ENCODE peak calls at places on chromosome 11, in eight cellular contexts. One of them, this sample, is unnamed.

GRCh38 chr11:126265801-126266200 is 2.9 kb downstream of the SRPRA start:
- DNase-seq in iPS DF 6.9: no peak
- DNase-seq in IMR-90: peak; percentile 11
- DNase-seq in endodermal cell: no peak
- DNase-seq in aorta: no peak
- DNase-seq in fibroblast of lung: peak; percentile 9
- DNase-seq in breast epithelium: no peak
- DNase-seq in lower lobe of right lung: no peak
- DNase-seq in this sample: no peak

GRCh38 chr11:1219446-1219835 is 3.4 kb upstream of the MUC5B start:
- DNase-seq in iPS DF 6.9: no peak
- DNase-seq in IMR-90: no peak
- DNase-seq in endodermal cell: peak; percentile 47
- DNase-seq in aorta: peak; percentile 37
- DNase-seq in fibroblast of lung: no peak
- DNase-seq in breast epithelium: no peak
- DNase-seq in lower lobe of right lung: peak; percentile 36
- DNase-seq in this sample: no peak

GRCh38 chr11:65915821-65916251 is 3.0 kb downstream of the C11orf68 start:
- DNase-seq in iPS DF 6.9: no peak
- DNase-seq in IMR-90: peak; percentile 99
- DNase-seq in endodermal cell: peak; percentile 80
- DNase-seq in aorta: peak; percentile 94
- DNase-seq in fibroblast of lung: peak; percentile 95
- DNase-seq in breast epithelium: peak; percentile 70
- DNase-seq in lower lobe of right lung: peak; percentile 69
- DNase-seq in this sample: no peak

GRCh38 chr11:33808228-33808828 is 34.0 kb upstream of the FBXO3 start:
- DNase-seq in iPS DF 6.9: peak; percentile 77
- DNase-seq in IMR-90: peak; percentile 81
- DNase-seq in endodermal cell: peak; percentile 98
- DNase-seq in aorta: peak; percentile 88
- DNase-seq in fibroblast of lung: peak; percentile 83
- DNase-seq in breast epithelium: peak; percentile 88
- DNase-seq in lower lobe of right lung: peak; percentile 82
- DNase-seq in this sample: peak; percentile 91

GRCh38 chr11:63869686-63870085 is 30.8 kb downstream of the MARK2 start:
- DNase-seq in iPS DF 6.9: no peak
- DNase-seq in IMR-90: no peak
- DNase-seq in endodermal cell: no peak
- DNase-seq in aorta: no peak
- DNase-seq in fibroblast of lung: no peak
- DNase-seq in breast epithelium: no peak
- DNase-seq in lower lobe of right lung: no peak
- DNase-seq in this sample: no peak

GRCh38 chr11:44680982-44681597 is 45.7 kb upstream of the TSPAN18 start:
- DNase-seq in iPS DF 6.9: no peak
- DNase-seq in IMR-90: no peak
- DNase-seq in endodermal cell: no peak
- DNase-seq in aorta: no peak
- DNase-seq in fibroblast of lung: no peak
- DNase-seq in breast epithelium: no peak
- DNase-seq in lower lobe of right lung: no peak
- DNase-seq in this sample: no peak

GRCh38 chr11:133742388-133742787 is 102.9 kb downstream of the SPATA19 start:
- DNase-seq in iPS DF 6.9: no peak
- DNase-seq in IMR-90: no peak
- DNase-seq in endodermal cell: no peak
- DNase-seq in aorta: no peak
- DNase-seq in fibroblast of lung: no peak
- DNase-seq in breast epithelium: no peak
- DNase-seq in lower lobe of right lung: no peak
- DNase-seq in this sample: peak; percentile 57

GRCh38 chr11:130423541-130424155 is 4.8 kb downstream of the ADAMTS8 start:
- DNase-seq in iPS DF 6.9: no peak
- DNase-seq in IMR-90: no peak
- DNase-seq in endodermal cell: no peak
- DNase-seq in aorta: no peak
- DNase-seq in fibroblast of lung: no peak
- DNase-seq in breast epithelium: no peak
- DNase-seq in lower lobe of right lung: no peak
- DNase-seq in this sample: no peak

GRCh38 chr11:33695051-33695566 is 5.5 kb downstream of the C11orf91 start:
- DNase-seq in iPS DF 6.9: no peak
- DNase-seq in IMR-90: no peak
- DNase-seq in endodermal cell: no peak
- DNase-seq in aorta: no peak
- DNase-seq in fibroblast of lung: no peak
- DNase-seq in breast epithelium: no peak
- DNase-seq in lower lobe of right lung: peak; percentile 51
- DNase-seq in this sample: no peak

GRCh38 chr11:110200241-110200640 is 96.2 kb downstream of the RDX start:
- DNase-seq in iPS DF 6.9: no peak
- DNase-seq in IMR-90: peak; percentile 71
- DNase-seq in endodermal cell: peak; percentile 36
- DNase-seq in aorta: no peak
- DNase-seq in fibroblast of lung: peak; percentile 51
- DNase-seq in breast epithelium: no peak
- DNase-seq in lower lobe of right lung: no peak
- DNase-seq in this sample: no peak

GRCh38 chr11:45771194-45771941 is 33.6 kb upstream of the SLC35C1 start:
- DNase-seq in iPS DF 6.9: no peak
- DNase-seq in IMR-90: peak; percentile 38
- DNase-seq in endodermal cell: peak; percentile 92
- DNase-seq in aorta: peak; percentile 74
- DNase-seq in fibroblast of lung: peak; percentile 56
- DNase-seq in breast epithelium: peak; percentile 69
- DNase-seq in lower lobe of right lung: peak; percentile 65
- DNase-seq in this sample: peak; percentile 72

GRCh38 chr11:95788921-95789505 is 569 bp downstream of the FAM76B start:
- DNase-seq in iPS DF 6.9: no peak
- DNase-seq in IMR-90: peak; percentile 43
- DNase-seq in endodermal cell: peak; percentile 82
- DNase-seq in aorta: no peak
- DNase-seq in fibroblast of lung: peak; percentile 39
- DNase-seq in breast epithelium: no peak
- DNase-seq in lower lobe of right lung: no peak
- DNase-seq in this sample: peak; percentile 59

DNA sequence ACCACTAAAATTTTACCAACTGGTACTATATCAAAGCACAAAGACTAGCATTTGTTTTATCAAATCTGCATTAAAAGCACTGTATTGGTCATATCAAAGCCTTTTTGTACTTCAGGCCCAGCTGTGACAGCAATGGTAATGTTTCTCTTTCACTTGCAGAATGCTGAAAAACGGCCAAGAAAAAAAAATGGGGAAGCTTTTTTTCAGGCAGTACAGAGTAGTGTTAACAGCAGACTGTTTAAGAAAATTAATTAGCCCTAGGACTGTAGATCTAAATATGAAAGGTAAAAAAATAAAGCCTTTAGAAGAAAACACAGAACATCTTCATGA is 33.3 kb downstream of the DENND5A start:
- DNase-seq in iPS DF 6.9: no peak
- DNase-seq in IMR-90: peak; percentile 72
- DNase-seq in endodermal cell: no peak
- DNase-seq in aorta: no peak
- DNase-seq in fibroblast of lung: peak; percentile 81
- DNase-seq in breast epithelium: no peak
- DNase-seq in lower lobe of right lung: no peak
- DNase-seq in this sample: no peak
- H3K4me3 ChIP-seq in iPS DF 6.9: no peak overlapping the region
- H3K4me3 ChIP-seq in IMR-90: no peak overlapping the region
- H3K4me3 ChIP-seq in endodermal cell: no peak overlapping the region
- H3K4me3 ChIP-seq in aorta: no peak overlapping the region
- H3K4me3 ChIP-seq in fibroblast of lung: peak overlapping the region; percentile 6
- H3K4me3 ChIP-seq in breast epithelium: no peak overlapping the region
- H3K4me3 ChIP-seq in lower lobe of right lung: peak overlapping the region; percentile 43
- H3K4me3 ChIP-seq in this sample: no peak overlapping the region

DNA sequence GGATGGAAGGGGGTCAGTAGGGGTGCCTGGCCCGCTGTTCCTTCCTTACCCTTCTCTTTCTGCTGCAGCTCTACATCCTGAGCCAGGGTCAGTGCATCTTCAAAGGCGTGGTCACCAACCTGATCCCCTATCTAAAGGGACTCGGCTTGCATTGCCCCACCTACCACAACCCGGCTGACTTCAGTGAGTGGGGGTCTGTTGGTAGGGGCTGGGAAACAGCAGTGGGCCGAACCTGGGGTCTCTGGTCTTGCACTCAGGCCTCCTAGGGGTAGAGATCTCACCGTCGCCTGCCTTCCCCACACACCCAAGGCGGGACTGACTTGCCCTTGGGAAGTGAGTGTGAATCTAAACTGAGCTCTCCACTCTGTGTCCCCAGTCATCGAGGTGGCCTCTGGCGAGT is 7.6 kb downstream of the ABCG4 start:
- DNase-seq in iPS DF 6.9: no peak
- DNase-seq in IMR-90: no peak
- DNase-seq in endodermal cell: no peak
- DNase-seq in aorta: no peak
- DNase-seq in fibroblast of lung: no peak
- DNase-seq in breast epithelium: no peak
- DNase-seq in lower lobe of right lung: peak; percentile 14
- DNase-seq in this sample: no peak
- H3K27me3 ChIP-seq in iPS DF 6.9: no peaks in the 10 kb centered on the region
- H3K27me3 ChIP-seq in IMR-90: peaks cover 39% of the 10 kb centered on the region
- H3K27me3 ChIP-seq in endodermal cell: peaks cover 9% of the 10 kb centered on the region
- H3K27me3 ChIP-seq in aorta: no peaks in the 10 kb centered on the region
- H3K27me3 ChIP-seq in fibroblast of lung: peaks cover 15% of the 10 kb centered on the region
- H3K27me3 ChIP-seq in breast epithelium: no peaks in the 10 kb centered on the region
- H3K27me3 ChIP-seq in lower lobe of right lung: no peaks in the 10 kb centered on the region
- H3K27me3 ChIP-seq in this sample: no peaks in the 10 kb centered on the region

GRCh38 chr11:91960770-91961169 is 263.8 kb upstream of the FAT3 start:
- DNase-seq in iPS DF 6.9: no peak
- DNase-seq in IMR-90: no peak
- DNase-seq in endodermal cell: no peak
- DNase-seq in aorta: no peak
- DNase-seq in fibroblast of lung: no peak
- DNase-seq in breast epithelium: no peak
- DNase-seq in lower lobe of right lung: no peak
- DNase-seq in this sample: no peak
- H3K9me3 ChIP-seq in iPS DF 6.9: no peaks in the 10 kb centered on the region
- H3K9me3 ChIP-seq in IMR-90: peaks cover 7% of the 10 kb centered on the region
- H3K9me3 ChIP-seq in endodermal cell: peaks cover 62% of the 10 kb centered on the region
- H3K9me3 ChIP-seq in aorta: peaks cover 3% of the 10 kb centered on the region
- H3K9me3 ChIP-seq in fibroblast of lung: no peaks in the 10 kb centered on the region
- H3K9me3 ChIP-seq in breast epithelium: peaks cover 41% of the 10 kb centered on the region
- H3K9me3 ChIP-seq in lower lobe of right lung: peaks cover 3% of the 10 kb centered on the region
- H3K9me3 ChIP-seq in this sample: no peaks in the 10 kb centered on the region

DNA sequence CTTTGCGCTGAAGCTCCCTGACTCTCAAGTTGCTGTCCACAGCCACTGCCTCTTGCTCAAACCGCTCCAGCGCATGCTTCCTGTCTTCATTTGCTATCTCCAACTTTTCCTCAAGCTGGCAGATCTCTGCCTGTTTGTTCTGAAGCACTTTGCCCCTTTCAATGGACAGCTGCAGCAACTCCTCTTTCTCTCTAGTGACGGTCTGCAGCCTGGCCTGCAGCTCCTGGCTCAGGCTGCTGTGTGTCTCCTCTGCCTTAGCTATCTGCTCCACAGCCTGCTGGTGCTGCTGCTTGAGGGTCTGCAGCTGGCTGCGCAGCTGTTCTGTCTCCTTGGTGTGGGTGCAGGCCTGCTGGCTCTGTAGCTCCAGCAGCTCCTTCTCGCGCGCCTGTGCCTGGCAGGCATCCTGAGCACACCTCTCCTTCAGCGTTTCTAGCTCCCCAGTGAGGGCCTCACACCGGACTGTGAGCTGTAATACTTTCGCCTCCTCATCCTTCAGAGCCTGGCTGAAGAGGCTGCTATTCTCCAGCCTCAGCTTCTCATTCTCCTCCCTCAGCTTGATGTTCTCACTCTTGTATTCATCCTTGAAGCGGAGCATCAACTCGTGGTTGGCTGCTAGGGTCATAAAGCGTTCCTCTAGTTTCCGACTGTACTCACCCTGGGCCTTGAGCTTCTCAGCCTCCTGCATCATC is 720 bp downstream of the CCDC89 start:
- DNase-seq in iPS DF 6.9: no peak
- DNase-seq in IMR-90: peak; percentile 68
- DNase-seq in endodermal cell: peak; percentile 49
- DNase-seq in aorta: peak; percentile 38
- DNase-seq in fibroblast of lung: peak; percentile 82
- DNase-seq in breast epithelium: no peak
- DNase-seq in lower lobe of right lung: peak; percentile 48
- DNase-seq in this sample: no peak
- H3K4me3 ChIP-seq in iPS DF 6.9: no peak overlapping the region
- H3K4me3 ChIP-seq in IMR-90: peak overlapping the region; percentile 52
- H3K4me3 ChIP-seq in endodermal cell: no peak overlapping the region
- H3K4me3 ChIP-seq in aorta: peak overlapping the region; percentile 16
- H3K4me3 ChIP-seq in fibroblast of lung: peak overlapping the region; percentile 54
- H3K4me3 ChIP-seq in breast epithelium: peak overlapping the region; percentile 59
- H3K4me3 ChIP-seq in lower lobe of right lung: peak overlapping the region; percentile 40
- H3K4me3 ChIP-seq in this sample: no peak overlapping the region

GRCh38 chr11:122259149-122259821 is 143.3 kb upstream of the BLID start:
- DNase-seq in iPS DF 6.9: no peak
- DNase-seq in IMR-90: no peak
- DNase-seq in endodermal cell: no peak
- DNase-seq in aorta: no peak
- DNase-seq in fibroblast of lung: no peak
- DNase-seq in breast epithelium: no peak
- DNase-seq in lower lobe of right lung: no peak
- DNase-seq in this sample: no peak
- H3K27me3 ChIP-seq in iPS DF 6.9: no peaks in the 10 kb centered on the region
- H3K27me3 ChIP-seq in IMR-90: no peaks in the 10 kb centered on the region
- H3K27me3 ChIP-seq in endodermal cell: no peaks in the 10 kb centered on the region
- H3K27me3 ChIP-seq in aorta: no peaks in the 10 kb centered on the region
- H3K27me3 ChIP-seq in fibroblast of lung: no peaks in the 10 kb centered on the region
- H3K27me3 ChIP-seq in breast epithelium: no peaks in the 10 kb centered on the region
- H3K27me3 ChIP-seq in lower lobe of right lung: no peaks in the 10 kb centered on the region
- H3K27me3 ChIP-seq in this sample: no peaks in the 10 kb centered on the region

GRCh38 chr11:2653930-2654739 is 45.7 kb downstream of the KCNQ1OT1 start:
- DNase-seq in iPS DF 6.9: no peak
- DNase-seq in IMR-90: no peak
- DNase-seq in endodermal cell: no peak
- DNase-seq in aorta: no peak
- DNase-seq in fibroblast of lung: no peak
- DNase-seq in breast epithelium: no peak
- DNase-seq in lower lobe of right lung: no peak
- DNase-seq in this sample: peak; percentile 64
- H3K9me3 ChIP-seq in iPS DF 6.9: peaks cover 16% of the 10 kb centered on the region
- H3K9me3 ChIP-seq in IMR-90: peaks cover 76% of the 10 kb centered on the region
- H3K9me3 ChIP-seq in endodermal cell: peaks cover 83% of the 10 kb centered on the region
- H3K9me3 ChIP-seq in aorta: peaks cover 31% of the 10 kb centered on the region
- H3K9me3 ChIP-seq in fibroblast of lung: no peaks in the 10 kb centered on the region
- H3K9me3 ChIP-seq in breast epithelium: peaks cover 33% of the 10 kb centered on the region
- H3K9me3 ChIP-seq in lower lobe of right lung: peaks cover 32% of the 10 kb centered on the region
- H3K9me3 ChIP-seq in this sample: peaks cover 17% of the 10 kb centered on the region

This sample was measured in WERI-Rb-1.